ENCODE peak calls at places on chromosomes 5 and 9, in five cellular contexts. M is mesenchymal stem cell, B is MM.1S, X is mammary epithelial cell, K is K562. H is an unnamed sample. For H3K9me3, the result is how much of the 10 kb centered on the place peaks cover.

GRCh38 chr9:16705121-16705604 is 165.3 kb downstream of the BNC2 start:
- DNase-seq in K (peak), X (peak), M (peak), B (no peak), H (peak)

GRCh38 chr5:139636207-139636792 is 11.8 kb upstream of the CXXC5 start:
- DNase-seq in M (no peak), K (no peak), B (peak), X (peak), H (no peak)

GRCh38 chr5:69335341-69335975 is 2.9 kb upstream of the CCDC125 start:
- DNase-seq in B (no peak), M (peak), K (no peak), X (peak), H (no peak)

GRCh38 chr5:10481241-10481932 is 39.7 kb downstream of the ROPN1L start:
- DNase-seq in X (no peak), K (no peak), M (no peak), B (no peak), H (peak)

GRCh38 chr5:150492621-150493020 is 15.3 kb upstream of the NDST1 start:
- DNase-seq in K (no peak), X (peak), B (no peak), M (peak), H (peak)

GRCh38 chr5:1820926-1821325 is 19.7 kb downstream of the NDUFS6 start:
- DNase-seq in M (no peak), K (no peak), X (no peak), B (no peak), H (no peak)

GRCh38 chr5:1652873-1653707 is 129.3 kb upstream of the LPCAT1 start:
- DNase-seq in K (no peak), X (peak), M (no peak), B (peak), H (no peak)

GRCh38 chr9:127233582-127234350 is 30.8 kb upstream of the GARNL3 start:
- DNase-seq in K (no peak), X (no peak), M (no peak), B (no peak), H (no peak)

GRCh38 chr5:139148306-139148705 is 49.9 kb downstream of the SIL1 start:
- DNase-seq in K (no peak), B (no peak), X (peak), M (no peak), H (no peak)

GRCh38 chr9:115997923-115998322 is 155.7 kb upstream of the PAPPA start:
- DNase-seq in K (no peak), X (peak), M (peak), B (no peak), H (no peak)

GRCh38 chr9:11159318-11159862 is 546.6 kb upstream of the PTPRD start:
- DNase-seq in M (no peak), B (no peak), K (no peak), X (no peak), H (no peak)

DNA sequence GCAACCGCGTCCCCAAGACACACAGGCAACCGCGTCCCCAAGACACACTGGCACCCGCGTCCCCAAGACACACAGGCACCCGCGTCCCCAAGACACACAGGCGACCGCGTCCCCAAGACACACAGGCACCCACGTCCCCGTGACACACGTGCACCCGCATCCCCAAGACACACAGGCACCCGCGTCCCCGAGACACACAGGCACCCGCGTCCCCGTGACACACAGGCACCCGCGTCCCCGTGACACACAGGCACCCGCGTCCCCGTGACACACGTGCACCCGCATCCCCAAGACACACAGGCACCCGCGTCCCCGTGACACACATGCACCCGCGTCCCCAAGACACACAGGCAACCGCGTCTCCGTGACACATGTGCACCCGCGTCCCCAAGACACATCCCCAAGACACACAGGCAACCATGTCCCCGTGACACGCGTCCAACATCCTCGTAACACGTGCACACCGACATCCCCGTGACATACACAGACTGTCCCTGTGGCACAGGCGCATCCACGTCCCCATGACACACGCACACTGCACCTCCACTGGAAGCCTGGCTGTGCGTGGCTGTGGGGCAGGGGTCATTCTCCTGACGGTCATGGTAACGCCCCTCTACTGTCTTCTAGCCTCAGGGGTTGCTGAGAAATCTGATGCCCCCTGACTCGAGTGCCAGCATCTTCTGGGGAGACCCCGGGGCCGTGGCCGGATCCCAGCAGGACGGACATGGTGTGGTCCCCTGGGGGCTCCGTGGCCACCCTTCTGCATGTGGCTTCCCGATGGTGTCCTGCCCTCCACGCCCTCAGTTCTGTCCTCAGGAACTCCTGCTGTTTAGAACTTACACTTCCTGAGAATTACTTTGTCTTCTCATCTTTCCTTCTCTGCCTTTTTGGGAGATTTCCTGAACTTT is 24.1 kb downstream of the EXD3 start:
- DNase-seq in M (no peak), X (no peak), B (no peak), K (no peak), H (no peak)
- H3K9me3 ChIP-seq in M (under half), X (under half), B (under half), K (under half), H (under half)

DNA sequence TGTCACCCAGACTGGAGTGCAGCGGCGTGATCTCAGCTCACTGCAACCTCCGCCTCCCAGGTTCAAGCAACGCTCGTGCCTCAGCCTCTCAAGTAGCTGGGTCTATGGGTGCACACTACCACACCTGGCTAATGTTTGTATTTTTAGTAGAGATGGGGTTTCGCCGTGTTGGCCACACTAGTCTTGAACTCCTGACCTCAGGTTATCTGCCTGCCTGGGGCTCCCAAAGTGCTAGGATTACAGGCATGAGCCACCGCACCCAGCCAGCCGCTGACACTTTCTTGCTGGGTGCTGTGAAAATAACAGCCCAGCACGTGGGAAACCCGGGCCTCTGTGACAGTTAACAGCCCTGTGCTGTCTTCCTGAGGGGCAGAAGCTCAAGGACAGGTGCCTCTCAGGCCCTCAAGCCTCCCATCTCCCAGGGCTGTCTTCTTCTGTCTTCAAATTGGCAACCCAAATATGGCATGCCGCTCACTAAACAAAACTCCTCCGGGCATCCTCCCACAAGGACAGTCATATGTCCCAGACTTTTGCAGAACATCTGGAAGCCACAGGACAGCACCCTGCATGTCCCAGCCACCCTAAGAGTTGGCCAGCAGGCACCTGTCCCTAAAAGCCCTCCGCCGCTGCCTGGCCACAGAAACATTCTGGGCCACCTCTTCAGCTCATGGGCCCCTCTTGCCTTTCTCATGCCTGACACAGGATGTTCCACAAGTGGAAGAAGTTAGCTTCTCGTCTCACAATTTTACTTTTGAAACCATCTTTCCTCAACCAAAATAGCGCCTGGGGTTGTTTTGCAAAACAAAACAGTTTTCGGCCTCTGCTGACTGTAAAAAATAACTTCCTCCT is 233.6 kb downstream of the SYK start:
- DNase-seq in K (no peak), M (no peak), X (no peak), B (peak), H (no peak)
- H2AFZ ChIP-seq in K (no peak), M (no peak), X (no peak), B (no peak), H (no peak)

DNA sequence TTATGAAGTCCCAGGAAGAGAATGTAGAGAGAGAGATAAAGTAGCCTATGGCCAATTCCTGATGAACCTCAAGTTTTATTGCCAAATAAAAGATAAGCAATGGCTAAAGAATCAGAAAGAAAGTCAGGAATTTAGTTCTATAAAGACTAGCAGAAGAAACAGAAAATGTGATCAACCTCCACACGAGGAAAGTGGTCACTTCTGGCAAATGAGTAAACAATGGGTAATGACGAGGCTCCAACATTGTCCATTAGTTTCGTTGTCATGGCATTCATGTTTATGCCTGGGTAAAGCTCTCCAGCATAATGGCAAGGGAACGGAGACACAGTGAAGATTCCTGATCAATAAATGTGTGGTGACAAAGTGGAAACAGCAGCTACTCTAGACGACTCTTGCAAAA is 341.8 kb upstream of the CTNND2 start:
- DNase-seq in X (no peak), B (no peak), K (no peak), M (no peak), H (peak)
- H3K9me3 ChIP-seq in X (under half), B (under half), K (under half), M (under half), H (under half)

GRCh38 chr5:171577940-171578856 is 158.8 kb downstream of the FGF18 start:
- DNase-seq in X (no peak), M (peak), K (no peak), B (no peak), H (no peak)

GRCh38 chr5:171574374-171574773 is 154.9 kb downstream of the FGF18 start:
- DNase-seq in B (no peak), M (no peak), K (no peak), X (no peak), H (no peak)

GRCh38 chr5:171575808-171576207 is 156.4 kb downstream of the FGF18 start:
- DNase-seq in X (no peak), B (no peak), K (no peak), M (no peak), H (no peak)

GRCh38 chr5:171579162-171579561 is 159.7 kb downstream of the FGF18 start:
- DNase-seq in X (no peak), K (no peak), M (no peak), B (no peak), H (no peak)

DNA sequence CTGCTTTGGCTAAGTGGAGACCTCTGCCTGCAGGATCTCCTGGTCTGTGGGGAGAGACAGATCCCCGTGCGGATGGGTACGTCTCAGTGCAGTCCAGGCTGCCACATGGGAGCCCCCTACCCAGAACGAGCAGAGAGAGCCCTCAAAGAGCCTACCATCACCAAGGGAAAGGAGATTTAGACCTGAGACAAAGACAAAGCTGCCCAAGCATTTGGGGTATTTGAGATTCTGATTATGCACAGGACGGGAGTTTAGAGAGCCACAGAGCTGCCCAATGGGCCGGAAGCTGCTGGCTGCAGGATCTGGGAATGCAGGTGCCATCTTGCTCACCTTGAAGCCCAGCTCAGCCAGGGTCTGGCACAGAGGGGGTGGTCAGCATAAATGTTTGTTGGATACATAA is 157.6 kb downstream of the FGF18 start:
- DNase-seq in K (no peak), B (no peak), M (no peak), X (no peak), H (no peak)
- H2AFZ ChIP-seq in K (no peak), B (no peak), M (no peak), X (no peak), H (no peak)

DNA sequence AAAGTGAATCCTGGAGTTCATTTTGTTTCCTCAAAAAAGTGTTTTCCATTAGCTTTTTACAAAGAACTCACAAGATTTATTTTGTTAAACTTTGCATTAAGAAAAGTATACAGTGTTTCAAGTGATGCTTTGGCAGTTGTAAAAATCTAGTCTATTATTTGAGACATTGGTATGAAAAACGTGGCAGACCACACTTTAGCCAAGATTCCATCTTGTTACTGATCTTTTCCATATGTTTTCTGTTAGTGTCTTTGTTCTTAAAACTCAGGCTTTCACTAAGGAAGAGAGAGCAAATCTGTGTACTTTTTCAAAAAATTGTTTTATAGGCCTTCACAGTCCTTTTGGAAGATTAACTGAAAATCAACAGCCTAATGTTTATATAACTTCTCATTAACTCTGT is 1.3 kb upstream of the OMD start:
- DNase-seq in B (no peak), X (no peak), M (no peak), K (no peak), H (no peak)
- H3K9me3 ChIP-seq in B (under half), X (under half), M (under half), K (under half), H (under half)

GRCh38 chr5:54177058-54177457 is 133.3 kb downstream of the ARL15 start:
- DNase-seq in X (no peak), M (no peak), B (no peak), K (no peak), H (no peak)

GRCh38 chr5:54178207-54178606 is 132.2 kb downstream of the ARL15 start:
- DNase-seq in M (no peak), K (no peak), X (no peak), B (no peak), H (no peak)

GRCh38 chr5:54184797-54185196 is 125.6 kb downstream of the ARL15 start:
- DNase-seq in M (no peak), K (no peak), X (no peak), B (no peak), H (no peak)

GRCh38 chr5:54178991-54179390 is 131.4 kb downstream of the ARL15 start:
- DNase-seq in B (no peak), X (no peak), M (no peak), K (no peak), H (no peak)

DNA sequence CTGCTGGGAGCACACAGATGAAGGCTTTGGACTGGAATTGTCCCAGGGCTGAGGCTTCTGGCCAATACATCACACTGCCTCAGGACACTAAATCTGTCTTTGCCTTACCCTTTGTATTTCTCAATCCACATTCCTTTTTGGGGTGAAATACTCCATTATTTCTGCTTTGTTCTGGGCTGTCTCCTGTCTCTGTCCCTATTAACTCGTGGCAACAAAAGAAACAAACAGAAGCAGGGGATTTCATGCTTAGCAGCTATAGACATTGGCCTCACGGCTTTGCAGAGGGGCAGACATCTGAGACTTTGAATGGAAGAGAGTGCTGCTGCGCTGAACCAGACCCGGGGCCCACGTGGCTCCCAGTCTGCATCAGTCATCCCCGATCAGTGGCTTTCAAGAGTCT is 129.8 kb downstream of the ARL15 start:
- DNase-seq in M (peak), X (no peak), K (no peak), B (no peak), H (peak)
- H2AFZ ChIP-seq in M (no peak), X (no peak), K (no peak), B (no peak), H (no peak)

H was measured in trophoblast cell.